ENCODE peak calls at places on chromosome 9, in six cellular contexts. E is amniotic stem cell, F is HCEC 1CT, B is H4, D is iPS DF 19.7, O is substantia nigra. V is an unnamed sample.

GRCh38 chr9:78871452-78872331 is 574.8 kb downstream of the PSAT1 start:
- DNase-seq in D (no peak), B (peak), F (peak), E (peak), O (no peak), V (peak)

GRCh38 chr9:35763181-35763580 is 9.1 kb upstream of the MSMP start:
- DNase-seq in E (no peak), B (no peak), O (no peak), F (no peak), D (no peak), V (no peak)

GRCh38 chr9:75996726-75997125 is 106.3 kb downstream of the PCSK5 start:
- DNase-seq in F (no peak), E (no peak), D (no peak), B (no peak), O (no peak), V (no peak)

GRCh38 chr9:85510830-85511504 is 230.8 kb downstream of the AGTPBP1 start:
- DNase-seq in E (no peak), F (no peak), O (no peak), B (no peak), D (no peak), V (no peak)

GRCh38 chr9:124520206-124520596 is 13.0 kb upstream of the NR5A1 start:
- DNase-seq in F (no peak), O (peak), D (no peak), B (no peak), E (no peak), V (no peak)

GRCh38 chr9:136787690-136788400 is 3.3 kb upstream of the TMEM141 start:
- DNase-seq in F (peak), E (no peak), O (peak), B (peak), D (no peak), V (no peak)

GRCh38 chr9:137703842-137704508 is 85.2 kb downstream of the EHMT1 start:
- DNase-seq in D (no peak), F (no peak), E (no peak), B (no peak), O (no peak), V (no peak)

GRCh38 chr9:70413427-70413797 is 1.0 kb downstream of the KLF9 start:
- DNase-seq in F (no peak), D (no peak), E (peak), O (peak), B (no peak), V (no peak)

GRCh38 chr9:70587143-70587710 is 172.8 kb upstream of the KLF9 start:
- DNase-seq in D (no peak), F (peak), O (no peak), B (no peak), E (peak), V (no peak)

GRCh38 chr9:125444956-125445506 is 183.4 kb downstream of the GAPVD1 start:
- DNase-seq in E (no peak), B (no peak), D (no peak), O (no peak), F (no peak), V (no peak)